ENCODE peak calls at places on chromosomes 16 and 17, in five cellular contexts. One of them, this sample, is unnamed. For H3K36me3, the result is how much of the 10 kb centered on the place peaks cover.

GRCh38 chr17:15351925-15352324 is 10.5 kb upstream of the TEKT3 start:
- DNase-seq in endodermal cell: no peak
- DNase-seq in uterus: peak
- DNase-seq in ovary: peak
- DNase-seq in psoas muscle: no peak
- DNase-seq in this sample: no peak

GRCh38 chr17:29180051-29180787 is at the start of gene MYO18A:
- DNase-seq in uterus: peak
- DNase-seq in psoas muscle: peak
- DNase-seq in endodermal cell: peak
- DNase-seq in ovary: peak
- DNase-seq in this sample: peak

GRCh38 chr16:19166500-19166899 is 1.5 kb upstream of the SYT17 start:
- DNase-seq in psoas muscle: no peak
- DNase-seq in ovary: no peak
- DNase-seq in endodermal cell: no peak
- DNase-seq in uterus: no peak
- DNase-seq in this sample: no peak

GRCh38 chr17:30961213-30962188 is 9.3 kb upstream of the RNF135 start:
- DNase-seq in uterus: no peak
- DNase-seq in ovary: no peak
- DNase-seq in psoas muscle: no peak
- DNase-seq in endodermal cell: peak
- DNase-seq in this sample: no peak

GRCh38 chr16:89395150-89396142 is 94.9 kb downstream of the ANKRD11 start:
- DNase-seq in uterus: peak
- DNase-seq in psoas muscle: peak
- DNase-seq in ovary: peak
- DNase-seq in endodermal cell: no peak
- DNase-seq in this sample: peak

GRCh38 chr17:29197516-29198272 is 17.5 kb upstream of the MYO18A start:
- DNase-seq in endodermal cell: no peak
- DNase-seq in psoas muscle: no peak
- DNase-seq in ovary: no peak
- DNase-seq in uterus: no peak
- DNase-seq in this sample: no peak

GRCh38 chr16:89829630-89830437 is 1.6 kb downstream of the SPIRE2 start:
- DNase-seq in psoas muscle: no peak
- DNase-seq in ovary: no peak
- DNase-seq in endodermal cell: no peak
- DNase-seq in uterus: no peak
- DNase-seq in this sample: no peak

GRCh38 chr16:7057458-7057857 is 275.2 kb upstream of the RBFOX1 start:
- DNase-seq in psoas muscle: no peak
- DNase-seq in ovary: no peak
- DNase-seq in uterus: no peak
- DNase-seq in endodermal cell: peak
- DNase-seq in this sample: no peak

GRCh38 chr17:50532452-50533024 is at the start of gene EPN3:
- DNase-seq in ovary: no peak
- DNase-seq in uterus: no peak
- DNase-seq in endodermal cell: peak
- DNase-seq in psoas muscle: no peak
- DNase-seq in this sample: peak

GRCh38 chr17:73785466-73785865 is 141.2 kb upstream of the SDK2 start:
- DNase-seq in ovary: no peak
- DNase-seq in psoas muscle: no peak
- DNase-seq in uterus: no peak
- DNase-seq in endodermal cell: no peak
- DNase-seq in this sample: no peak

GRCh38 chr16:87457051-87457611 is 35.7 kb downstream of the ZCCHC14 start:
- DNase-seq in ovary: no peak
- DNase-seq in endodermal cell: no peak
- DNase-seq in psoas muscle: no peak
- DNase-seq in uterus: no peak
- DNase-seq in this sample: no peak

GRCh38 chr16:72995151-72995881 is 52.6 kb downstream of the ZFHX3 start:
- DNase-seq in endodermal cell: peak
- DNase-seq in ovary: no peak
- DNase-seq in psoas muscle: no peak
- DNase-seq in uterus: no peak
- DNase-seq in this sample: no peak

GRCh38 chr17:50808413-50808812 is 27.0 kb upstream of the WFIKKN2 start:
- DNase-seq in uterus: no peak
- DNase-seq in psoas muscle: no peak
- DNase-seq in endodermal cell: no peak
- DNase-seq in ovary: no peak
- DNase-seq in this sample: no peak

GRCh38 chr16:6571044-6571443 is 761.6 kb upstream of the RBFOX1 start:
- DNase-seq in psoas muscle: no peak
- DNase-seq in ovary: no peak
- DNase-seq in uterus: no peak
- DNase-seq in endodermal cell: peak
- DNase-seq in this sample: no peak

GRCh38 chr17:75346906-75347305 is 57.7 kb upstream of the SLC25A19 start:
- DNase-seq in psoas muscle: no peak
- DNase-seq in uterus: no peak
- DNase-seq in endodermal cell: peak
- DNase-seq in ovary: no peak
- DNase-seq in this sample: no peak

GRCh38 chr17:42050360-42051012 is at the start of gene C17orf113:
- DNase-seq in ovary: peak
- DNase-seq in psoas muscle: peak
- DNase-seq in endodermal cell: peak
- DNase-seq in uterus: peak
- DNase-seq in this sample: peak

GRCh38 chr17:81566461-81567126 is 14.4 kb upstream of the FAAP100 start:
- DNase-seq in ovary: peak
- DNase-seq in endodermal cell: no peak
- DNase-seq in uterus: peak
- DNase-seq in psoas muscle: peak
- DNase-seq in this sample: peak

GRCh38 chr17:51165680-51166197 is 472 bp upstream of the NME2 start:
- DNase-seq in uterus: no peak
- DNase-seq in ovary: no peak
- DNase-seq in psoas muscle: peak
- DNase-seq in endodermal cell: no peak
- DNase-seq in this sample: peak

GRCh38 chr17:10600551-10600950 is 51.1 kb upstream of the MYH2 start:
- DNase-seq in psoas muscle: no peak
- DNase-seq in uterus: no peak
- DNase-seq in ovary: no peak
- DNase-seq in endodermal cell: no peak
- DNase-seq in this sample: no peak

GRCh38 chr17:3447625-3448024 is 14.0 kb upstream of the OR1E2 start:
- DNase-seq in ovary: no peak
- DNase-seq in psoas muscle: no peak
- DNase-seq in uterus: no peak
- DNase-seq in endodermal cell: peak
- DNase-seq in this sample: no peak

GRCh38 chr17:59837362-59838195 is 55.2 kb downstream of the TUBD1 start:
- DNase-seq in psoas muscle: no peak
- DNase-seq in ovary: peak
- DNase-seq in uterus: peak
- DNase-seq in endodermal cell: peak
- DNase-seq in this sample: peak

GRCh38 chr17:65294184-65294719 is 157.1 kb downstream of the RGS9 start:
- DNase-seq in uterus: peak
- DNase-seq in psoas muscle: peak
- DNase-seq in ovary: peak
- DNase-seq in endodermal cell: peak
- DNase-seq in this sample: peak

GRCh38 chr17:17411692-17412091 is 65.1 kb upstream of the MED9 start:
- DNase-seq in psoas muscle: no peak
- DNase-seq in ovary: no peak
- DNase-seq in uterus: no peak
- DNase-seq in endodermal cell: no peak
- DNase-seq in this sample: no peak

GRCh38 chr17:79109584-79109983 is 35.0 kb downstream of the ENGASE start:
- DNase-seq in ovary: no peak
- DNase-seq in endodermal cell: peak
- DNase-seq in psoas muscle: no peak
- DNase-seq in uterus: no peak
- DNase-seq in this sample: no peak
- TF ChIP-seq CTCF in ovary: no peak
- TF ChIP-seq CTCF in endodermal cell: peak
- TF ChIP-seq CTCF in psoas muscle: no peak
- TF ChIP-seq CTCF in uterus: no peak
- TF ChIP-seq CTCF in this sample: no peak

DNA sequence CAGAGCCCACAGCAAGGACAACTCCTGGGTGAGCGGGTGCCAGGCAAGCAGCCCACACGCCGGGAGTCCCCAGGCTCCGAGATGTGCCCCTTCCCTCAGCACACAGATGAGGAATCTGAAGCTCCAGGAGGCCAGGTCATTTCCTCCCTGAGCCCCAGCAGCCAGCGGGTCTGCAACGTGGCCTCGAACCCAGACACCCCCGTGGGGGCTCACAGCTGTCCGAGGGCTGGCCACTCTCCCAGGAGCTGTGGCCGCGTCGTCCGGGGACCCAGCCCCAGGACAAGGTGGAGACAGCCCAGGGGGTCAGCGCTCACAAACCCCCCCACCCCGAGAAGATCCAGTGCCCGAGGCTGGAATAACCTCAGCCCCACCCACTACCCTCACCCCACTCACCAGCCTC is 17.4 kb upstream of the C1QTNF8 start:
- DNase-seq in ovary: no peak
- DNase-seq in psoas muscle: no peak
- DNase-seq in uterus: no peak
- DNase-seq in endodermal cell: no peak
- DNase-seq in this sample: no peak
- H3K36me3 ChIP-seq in ovary: under half
- H3K36me3 ChIP-seq in psoas muscle: under half
- H3K36me3 ChIP-seq in uterus: under half
- H3K36me3 ChIP-seq in endodermal cell: under half
- H3K36me3 ChIP-seq in this sample: under half

GRCh38 chr17:61411944-61412859 is 12.6 kb downstream of the TBX2 start:
- DNase-seq in uterus: peak
- DNase-seq in psoas muscle: peak
- DNase-seq in endodermal cell: peak
- DNase-seq in ovary: peak
- DNase-seq in this sample: peak

GRCh38 chr17:61410100-61410551 is 10.5 kb downstream of the TBX2 start:
- DNase-seq in psoas muscle: no peak
- DNase-seq in endodermal cell: no peak
- DNase-seq in ovary: peak
- DNase-seq in uterus: peak
- DNase-seq in this sample: peak

GRCh38 chr17:61412860-61413653 is 13.4 kb downstream of the TBX2 start:
- DNase-seq in psoas muscle: no peak
- DNase-seq in uterus: no peak
- DNase-seq in ovary: peak
- DNase-seq in endodermal cell: no peak
- DNase-seq in this sample: no peak

GRCh38 chr17:61410555-61411089 is 11.0 kb downstream of the TBX2 start:
- DNase-seq in endodermal cell: peak
- DNase-seq in ovary: peak
- DNase-seq in psoas muscle: peak
- DNase-seq in uterus: peak
- DNase-seq in this sample: peak

GRCh38 chr17:61411114-61411943 is 11.7 kb downstream of the TBX2 start:
- DNase-seq in psoas muscle: no peak
- DNase-seq in uterus: peak
- DNase-seq in ovary: peak
- DNase-seq in endodermal cell: peak
- DNase-seq in this sample: peak
- TF ChIP-seq CTCF in psoas muscle: peak
- TF ChIP-seq CTCF in uterus: peak
- TF ChIP-seq CTCF in ovary: no peak
- TF ChIP-seq CTCF in endodermal cell: peak
- TF ChIP-seq CTCF in this sample: no peak

GRCh38 chr16:27489421-27489820 is 60.3 kb downstream of the GTF3C1 start:
- DNase-seq in endodermal cell: no peak
- DNase-seq in uterus: no peak
- DNase-seq in ovary: no peak
- DNase-seq in psoas muscle: no peak
- DNase-seq in this sample: peak
- H3K36me3 ChIP-seq in endodermal cell: half or more
- H3K36me3 ChIP-seq in uterus: under half
- H3K36me3 ChIP-seq in ovary: under half
- H3K36me3 ChIP-seq in psoas muscle: under half
- H3K36me3 ChIP-seq in this sample: half or more

DNA sequence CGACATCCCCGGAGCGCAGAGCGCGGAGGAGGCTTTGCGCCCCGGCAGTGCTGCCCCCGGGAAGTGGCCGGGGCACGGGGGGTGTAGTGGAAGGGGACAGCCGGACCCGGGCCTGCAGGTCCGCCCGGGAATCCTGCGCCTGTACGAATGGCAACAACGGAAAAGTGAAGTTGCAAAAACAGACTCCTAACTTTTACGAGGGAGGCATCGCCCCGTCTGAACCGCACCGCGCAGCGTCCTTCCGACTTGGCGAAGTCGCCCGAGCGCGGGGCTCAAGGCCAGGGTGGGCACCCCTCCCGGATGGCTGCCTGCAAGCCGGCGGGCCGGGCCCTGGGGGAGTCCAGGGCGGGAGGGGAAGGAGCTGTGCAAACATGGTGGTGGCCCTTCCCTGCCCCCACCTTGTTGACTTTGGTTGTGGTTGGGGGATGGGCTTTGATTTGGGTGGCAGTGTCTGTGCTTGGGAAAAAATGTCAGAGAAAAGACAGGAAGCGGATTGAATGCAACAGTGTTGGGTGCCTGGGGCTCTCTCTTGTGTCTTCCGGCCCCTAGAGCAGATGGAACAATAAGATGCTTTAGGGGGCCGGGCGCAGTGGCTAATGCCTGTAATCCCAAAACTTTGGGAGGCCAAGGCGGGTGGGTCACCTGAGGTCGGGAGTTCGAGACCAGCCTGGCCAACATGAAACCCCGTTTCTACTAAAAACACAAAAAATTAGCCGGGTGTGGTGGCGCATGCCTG is 675 bp downstream of the RNF213 start:
- DNase-seq in psoas muscle: peak
- DNase-seq in endodermal cell: peak
- DNase-seq in ovary: peak
- DNase-seq in uterus: peak
- DNase-seq in this sample: no peak
- TF ChIP-seq CTCF in psoas muscle: no peak
- TF ChIP-seq CTCF in endodermal cell: no peak
- TF ChIP-seq CTCF in ovary: no peak
- TF ChIP-seq CTCF in uterus: no peak
- TF ChIP-seq CTCF in this sample: no peak

This sample was measured in kidney.